ENCODE peak calls at places on chromosomes 16 and 17, in five cellular contexts. U, C, G, M and L are unnamed samples.

GRCh38 chr17:38333635-38334295 is 10.0 kb downstream of the GPR179 start:
- DNase-seq in G (peak; percentile 31), C (no peak), M (peak; percentile 83), U (no peak), L (peak; percentile 93)

GRCh38 chr17:61335845-61336655 is 63.6 kb upstream of the TBX2 start:
- DNase-seq in U (peak; percentile 88), C (no peak), M (no peak), G (peak; percentile 85), L (no peak)

GRCh38 chr16:20766294-20766693 is 2.5 kb downstream of the ACSM3 start:
- DNase-seq in U (no peak), G (no peak), C (no peak), M (no peak), L (no peak)

GRCh38 chr17:33387406-33387805 is 94.3 kb upstream of the ASIC2 start:
- DNase-seq in U (no peak), C (no peak), G (no peak), M (no peak), L (no peak)

GRCh38 chr17:2450016-2450650 is 49.3 kb upstream of the MNT start:
- DNase-seq in C (no peak), U (no peak), G (no peak), M (no peak), L (no peak)

GRCh38 chr16:13848795-13849194 is 71.2 kb upstream of the ERCC4 start:
- DNase-seq in U (no peak), C (no peak), G (no peak), M (no peak), L (no peak)

GRCh38 chr16:50627419-50627818 is 53.7 kb downstream of the SNX20 start:
- DNase-seq in C (no peak), M (peak; percentile 58), U (peak; percentile 3), G (no peak), L (peak; percentile 58)

GRCh38 chr17:62090021-62090824 is 25.1 kb upstream of the MED13 start:
- DNase-seq in C (no peak), M (no peak), G (no peak), U (no peak), L (no peak)

GRCh38 chr16:15790458-15790857 is 66.4 kb downstream of the MYH11 start:
- DNase-seq in C (no peak), U (no peak), G (no peak), M (no peak), L (no peak)

GRCh38 chr17:2400474-2400866 is 390 bp downstream of the MNT start:
- DNase-seq in U (no peak), G (peak; percentile 17), C (peak; percentile 31), M (peak; percentile 90), L (peak; percentile 82)

GRCh38 chr16:73558219-73558618 is 510.3 kb upstream of the ZFHX3 start:
- DNase-seq in M (no peak), C (no peak), U (no peak), G (no peak), L (no peak)

GRCh38 chr16:31080035-31080629 is 5.9 kb downstream of the ZNF646 start:
- DNase-seq in C (no peak), G (no peak), U (no peak), M (no peak), L (no peak)

GRCh38 chr17:70310251-70310672 is 140.9 kb downstream of the KCNJ2 start:
- DNase-seq in U (no peak), M (no peak), G (no peak), C (no peak), L (no peak)

GRCh38 chr16:19377864-19378263 is 39.8 kb upstream of the TMC5 start:
- DNase-seq in G (no peak), U (no peak), M (no peak), C (no peak), L (no peak)

GRCh38 chr16:30923554-30924085 is at the start of gene FBXL19:
- DNase-seq in U (no peak), M (peak; percentile 89), G (no peak), C (no peak), L (no peak)

GRCh38 chr17:62781826-62782225 is 26.3 kb downstream of the MARCHF10 start:
- DNase-seq in M (no peak), U (peak; percentile 60), G (no peak), C (no peak), L (peak; percentile 10)

GRCh38 chr17:58487589-58488427 is at the start of gene HSF5:
- DNase-seq in U (no peak), G (no peak), M (no peak), C (peak; percentile 50), L (peak; percentile 88)

GRCh38 chr16:64397042-64397441 is 724.8 kb downstream of the CDH11 start:
- DNase-seq in M (no peak), C (no peak), G (no peak), U (peak; percentile 33), L (no peak)

GRCh38 chr17:80793421-80793820 is 198.2 kb upstream of the CHMP6 start:
- DNase-seq in C (no peak), G (no peak), U (no peak), M (no peak), L (no peak)

GRCh38 chr17:39174907-39175694 is 9.1 kb upstream of the ARL5C start:
- DNase-seq in U (peak; percentile 19), M (peak; percentile 93), C (peak; percentile 36), G (peak; percentile 55), L (peak; percentile 94)

GRCh38 chr16:2482181-2483107 is 7.5 kb downstream of the TBC1D24 start:
- DNase-seq in U (no peak), M (no peak), G (no peak), C (no peak), L (no peak)

GRCh38 chr17:48605991-48606891 is 1.5 kb upstream of the HOXB6 start:
- DNase-seq in C (no peak), M (peak; percentile 48), G (no peak), U (no peak), L (no peak)

GRCh38 chr16:70770968-70771552 is 29.9 kb downstream of the VAC14 start:
- DNase-seq in U (peak; percentile 36), C (no peak), M (peak; percentile 64), G (no peak), L (peak; percentile 70)

GRCh38 chr17:33469911-33470310 is 176.8 kb upstream of the ASIC2 start:
- DNase-seq in C (no peak), U (peak; percentile 84), G (no peak), M (no peak), L (no peak)

GRCh38 chr16:68311316-68311620 is 449 bp downstream of the PRMT7 start:
- DNase-seq in U (peak; percentile 34), M (no peak), G (peak; percentile 8), C (no peak), L (no peak)

GRCh38 chr17:67293251-67294203 is 48.5 kb upstream of the HELZ start:
- DNase-seq in G (no peak), U (peak; percentile 47), M (peak; percentile 75), C (peak; percentile 35), L (peak; percentile 93)

GRCh38 chr16:66212426-66212825 is 154.1 kb upstream of the CDH5 start:
- DNase-seq in U (no peak), M (no peak), G (no peak), C (no peak), L (no peak)

GRCh38 chr16:74909665-74910064 is 75.3 kb downstream of the WDR59 start:
- DNase-seq in M (no peak), U (peak; percentile 29), G (no peak), C (no peak), L (no peak)

GRCh38 chr17:81322271-81323082 is 27.4 kb upstream of the SLC38A10 start:
- DNase-seq in G (no peak), C (peak; percentile 16), M (no peak), U (no peak), L (no peak)

GRCh38 chr17:8922923-8923322 is 42.6 kb downstream of the PIK3R5 start:
- DNase-seq in C (no peak), U (no peak), M (no peak), G (no peak), L (no peak)

GRCh38 chr17:77306790-77307478 is 166.2 kb downstream of the SEC14L1 start:
- DNase-seq in C (no peak), G (no peak), M (no peak), U (no peak), L (no peak)

GRCh38 chr17:6643460-6644125 is 2.7 kb downstream of the TXNDC17 start:
- DNase-seq in G (no peak), M (no peak), C (no peak), U (peak; percentile 68), L (no peak)

GRCh38 chr17:56638536-56639177 is 45.2 kb downstream of the NOG start:
- DNase-seq in U (no peak), G (no peak), M (no peak), C (no peak), L (no peak)

GRCh38 chr17:63838586-63839184 is 3.8 kb downstream of the SMARCD2 start:
- DNase-seq in G (no peak), M (no peak), U (peak; percentile 44), C (no peak), L (no peak)

GRCh38 chr16:86072328-86073102 is 173.6 kb downstream of the IRF8 start:
- DNase-seq in U (peak; percentile 46), M (peak; percentile 78), C (no peak), G (peak; percentile 29), L (peak; percentile 64)

GRCh38 chr17:27513849-27514248 is 57.6 kb downstream of the KSR1 start:
- DNase-seq in G (no peak), M (peak; percentile 57), C (no peak), U (no peak), L (no peak)

GRCh38 chr16:10661737-10662136 is 33.0 kb downstream of the TEKT5 start:
- DNase-seq in G (no peak), U (no peak), C (no peak), M (no peak), L (no peak)